ENCODE peak calls at places on chromosome 10, in eight cellular contexts. One of them, this sample, is unnamed.

GRCh38 chr10:100618091-100618615 is 82.4 kb downstream of the HIF1AN start:
- DNase-seq in AG04450: no peak
- DNase-seq in GM10248: no peak
- DNase-seq in midbrain: no peak
- DNase-seq in GM12892: no peak
- DNase-seq in caudate nucleus: no peak
- DNase-seq in iPS-NIHi11: no peak
- DNase-seq in lower leg skin: peak
- DNase-seq in this sample: no peak

GRCh38 chr10:47311193-47311899 is 10.9 kb upstream of the GDF2 start:
- DNase-seq in midbrain: no peak
- DNase-seq in GM10248: no peak
- DNase-seq in AG04450: no peak
- DNase-seq in GM12892: no peak
- DNase-seq in caudate nucleus: no peak
- DNase-seq in lower leg skin: no peak
- DNase-seq in iPS-NIHi11: no peak
- DNase-seq in this sample: peak

GRCh38 chr10:101080933-101081546 is 19.3 kb downstream of the KAZALD1 start:
- DNase-seq in GM10248: peak
- DNase-seq in AG04450: no peak
- DNase-seq in iPS-NIHi11: peak
- DNase-seq in lower leg skin: no peak
- DNase-seq in caudate nucleus: no peak
- DNase-seq in midbrain: no peak
- DNase-seq in GM12892: no peak
- DNase-seq in this sample: no peak

GRCh38 chr10:97596101-97597055 is 6.9 kb downstream of the C10orf62 start:
- DNase-seq in AG04450: peak
- DNase-seq in midbrain: no peak
- DNase-seq in GM12892: no peak
- DNase-seq in iPS-NIHi11: no peak
- DNase-seq in lower leg skin: no peak
- DNase-seq in caudate nucleus: no peak
- DNase-seq in GM10248: no peak
- DNase-seq in this sample: peak

GRCh38 chr10:5896208-5896607 is 6.2 kb downstream of the FBH1 start:
- DNase-seq in GM10248: no peak
- DNase-seq in GM12892: no peak
- DNase-seq in iPS-NIHi11: no peak
- DNase-seq in midbrain: no peak
- DNase-seq in caudate nucleus: no peak
- DNase-seq in AG04450: no peak
- DNase-seq in lower leg skin: peak
- DNase-seq in this sample: no peak

GRCh38 chr10:127851661-127852205 is 41.0 kb downstream of the CLRN3 start:
- DNase-seq in midbrain: no peak
- DNase-seq in lower leg skin: peak
- DNase-seq in iPS-NIHi11: no peak
- DNase-seq in GM12892: no peak
- DNase-seq in caudate nucleus: no peak
- DNase-seq in GM10248: no peak
- DNase-seq in AG04450: no peak
- DNase-seq in this sample: no peak

GRCh38 chr10:79244841-79245504 is 102.3 kb upstream of the PPIF start:
- DNase-seq in caudate nucleus: no peak
- DNase-seq in GM12892: peak
- DNase-seq in iPS-NIHi11: no peak
- DNase-seq in midbrain: no peak
- DNase-seq in lower leg skin: no peak
- DNase-seq in GM10248: peak
- DNase-seq in AG04450: no peak
- DNase-seq in this sample: no peak

GRCh38 chr10:52215745-52216361 is 98.2 kb upstream of the DKK1 start:
- DNase-seq in caudate nucleus: no peak
- DNase-seq in iPS-NIHi11: peak
- DNase-seq in AG04450: peak
- DNase-seq in lower leg skin: no peak
- DNase-seq in midbrain: peak
- DNase-seq in GM10248: peak
- DNase-seq in GM12892: no peak
- DNase-seq in this sample: no peak

GRCh38 chr10:78332699-78333098 is 299.0 kb downstream of the RPS24 start:
- DNase-seq in GM10248: no peak
- DNase-seq in lower leg skin: peak
- DNase-seq in caudate nucleus: no peak
- DNase-seq in AG04450: no peak
- DNase-seq in GM12892: no peak
- DNase-seq in iPS-NIHi11: no peak
- DNase-seq in midbrain: no peak
- DNase-seq in this sample: no peak

GRCh38 chr10:43209651-43210141 is 57.2 kb downstream of the RASGEF1A start:
- DNase-seq in GM12892: no peak
- DNase-seq in midbrain: no peak
- DNase-seq in lower leg skin: peak
- DNase-seq in GM10248: no peak
- DNase-seq in caudate nucleus: no peak
- DNase-seq in iPS-NIHi11: no peak
- DNase-seq in AG04450: no peak
- DNase-seq in this sample: peak

GRCh38 chr10:84344560-84344959 is 16.2 kb downstream of the CCSER2 start:
- DNase-seq in lower leg skin: no peak
- DNase-seq in midbrain: no peak
- DNase-seq in caudate nucleus: no peak
- DNase-seq in AG04450: no peak
- DNase-seq in GM12892: no peak
- DNase-seq in GM10248: no peak
- DNase-seq in iPS-NIHi11: no peak
- DNase-seq in this sample: no peak

GRCh38 chr10:44193567-44194220 is 191.2 kb downstream of the CXCL12 start:
- DNase-seq in caudate nucleus: no peak
- DNase-seq in lower leg skin: no peak
- DNase-seq in AG04450: no peak
- DNase-seq in GM10248: no peak
- DNase-seq in iPS-NIHi11: no peak
- DNase-seq in midbrain: no peak
- DNase-seq in GM12892: no peak
- DNase-seq in this sample: no peak

GRCh38 chr10:123926401-123927264 is 35.0 kb upstream of the CPXM2 start:
- DNase-seq in iPS-NIHi11: no peak
- DNase-seq in GM10248: peak
- DNase-seq in GM12892: no peak
- DNase-seq in AG04450: no peak
- DNase-seq in midbrain: no peak
- DNase-seq in lower leg skin: no peak
- DNase-seq in caudate nucleus: no peak
- DNase-seq in this sample: no peak

GRCh38 chr10:77564781-77565589 is 72.6 kb downstream of the KCNMA1 start:
- DNase-seq in GM12892: no peak
- DNase-seq in lower leg skin: no peak
- DNase-seq in caudate nucleus: no peak
- DNase-seq in AG04450: no peak
- DNase-seq in iPS-NIHi11: peak
- DNase-seq in midbrain: no peak
- DNase-seq in GM10248: no peak
- DNase-seq in this sample: no peak

GRCh38 chr10:8095962-8096361 is 41.5 kb downstream of the GATA3 start:
- DNase-seq in caudate nucleus: no peak
- DNase-seq in lower leg skin: no peak
- DNase-seq in midbrain: no peak
- DNase-seq in GM12892: no peak
- DNase-seq in AG04450: no peak
- DNase-seq in iPS-NIHi11: no peak
- DNase-seq in GM10248: no peak
- DNase-seq in this sample: no peak

This sample was measured in kidney.